ENCODE peak calls at places on chromosomes 6 and 20, in four cellular contexts. One of them, this sample, is unnamed.

GRCh38 chr20:10667077-10667401 is 6.8 kb downstream of the JAG1 start:
- DNase-seq in endothelial cell: no peak
- DNase-seq in AG10803: no peak
- DNase-seq in IMR-90: no peak
- DNase-seq in this sample: no peak

GRCh38 chr6:72857791-72858190 is 235.9 kb downstream of the KCNQ5 start:
- DNase-seq in endothelial cell: no peak
- DNase-seq in AG10803: peak
- DNase-seq in IMR-90: peak
- DNase-seq in this sample: no peak

GRCh38 chr20:44614525-44614924 is 32.1 kb downstream of the PKIG start:
- DNase-seq in endothelial cell: no peak
- DNase-seq in AG10803: no peak
- DNase-seq in IMR-90: no peak
- DNase-seq in this sample: no peak

GRCh38 chr6:52681416-52681815 is 10.5 kb downstream of the TMEM14A start:
- DNase-seq in endothelial cell: no peak
- DNase-seq in AG10803: no peak
- DNase-seq in IMR-90: no peak
- DNase-seq in this sample: no peak

GRCh38 chr20:20603339-20603990 is 109.0 kb downstream of the RALGAPA2 start:
- DNase-seq in endothelial cell: no peak
- DNase-seq in AG10803: no peak
- DNase-seq in IMR-90: no peak
- DNase-seq in this sample: peak

GRCh38 chr6:24494726-24495515 is at the start of gene ALDH5A1:
- DNase-seq in endothelial cell: peak
- DNase-seq in AG10803: peak
- DNase-seq in IMR-90: peak
- DNase-seq in this sample: peak

GRCh38 chr6:169780571-169781091 is 29.2 kb downstream of the ERMARD start:
- DNase-seq in endothelial cell: no peak
- DNase-seq in AG10803: peak
- DNase-seq in IMR-90: peak
- DNase-seq in this sample: no peak

GRCh38 chr6:35713426-35713825 is 23.4 kb upstream of the ARMC12 start:
- DNase-seq in endothelial cell: no peak
- DNase-seq in AG10803: no peak
- DNase-seq in IMR-90: no peak
- DNase-seq in this sample: no peak

GRCh38 chr6:135895231-135895931 is 43.9 kb downstream of the PDE7B start:
- DNase-seq in endothelial cell: no peak
- DNase-seq in AG10803: no peak
- DNase-seq in IMR-90: no peak
- DNase-seq in this sample: no peak

GRCh38 chr6:109853426-109853825 is 124.7 kb upstream of the GPR6 start:
- DNase-seq in endothelial cell: no peak
- DNase-seq in AG10803: no peak
- DNase-seq in IMR-90: no peak
- DNase-seq in this sample: no peak

GRCh38 chr20:17358854-17359253 is 132.0 kb downstream of the PCSK2 start:
- DNase-seq in endothelial cell: no peak
- DNase-seq in AG10803: no peak
- DNase-seq in IMR-90: no peak
- DNase-seq in this sample: no peak

GRCh38 chr6:54886932-54887584 is 40.5 kb downstream of the FAM83B start:
- DNase-seq in endothelial cell: no peak
- DNase-seq in AG10803: no peak
- DNase-seq in IMR-90: no peak
- DNase-seq in this sample: no peak

GRCh38 chr20:3161316-3162079 is 1.8 kb upstream of the FASTKD5 start:
- DNase-seq in endothelial cell: no peak
- DNase-seq in AG10803: no peak
- DNase-seq in IMR-90: no peak
- DNase-seq in this sample: peak

GRCh38 chr6:87808005-87808757 is 106.1 kb upstream of the AKIRIN2 start:
- DNase-seq in endothelial cell: no peak
- DNase-seq in AG10803: peak
- DNase-seq in IMR-90: peak
- DNase-seq in this sample: no peak

GRCh38 chr6:37171141-37171969 is 1.4 kb downstream of the PIM1 start:
- DNase-seq in endothelial cell: peak
- DNase-seq in AG10803: peak
- DNase-seq in IMR-90: peak
- DNase-seq in this sample: no peak

GRCh38 chr6:164252952-164253351 is 838.4 kb downstream of the QKI start:
- DNase-seq in endothelial cell: peak
- DNase-seq in AG10803: no peak
- DNase-seq in IMR-90: no peak
- DNase-seq in this sample: no peak

GRCh38 chr6:159701413-159701999 is 8.5 kb upstream of the SOD2 start:
- DNase-seq in endothelial cell: no peak
- DNase-seq in AG10803: peak
- DNase-seq in IMR-90: peak
- DNase-seq in this sample: no peak

GRCh38 chr6:43931201-43931600 is 161.2 kb downstream of the VEGFA start:
- DNase-seq in endothelial cell: no peak
- DNase-seq in AG10803: no peak
- DNase-seq in IMR-90: no peak
- DNase-seq in this sample: no peak

GRCh38 chr6:113458368-113459010 is 398.7 kb upstream of the MARCKS start:
- DNase-seq in endothelial cell: no peak
- DNase-seq in AG10803: no peak
- DNase-seq in IMR-90: peak
- DNase-seq in this sample: no peak

GRCh38 chr6:113457751-113458150 is 399.4 kb upstream of the MARCKS start:
- DNase-seq in endothelial cell: no peak
- DNase-seq in AG10803: no peak
- DNase-seq in IMR-90: no peak
- DNase-seq in this sample: no peak

GRCh38 chr6:113461153-113461897 is 395.8 kb upstream of the MARCKS start:
- DNase-seq in endothelial cell: no peak
- DNase-seq in AG10803: no peak
- DNase-seq in IMR-90: peak
- DNase-seq in this sample: no peak

GRCh38 chr6:113457156-113457555 is 400.0 kb upstream of the MARCKS start:
- DNase-seq in endothelial cell: no peak
- DNase-seq in AG10803: peak
- DNase-seq in IMR-90: peak
- DNase-seq in this sample: no peak
- TF ChIP-seq CTCF in endothelial cell: no peak
- TF ChIP-seq CTCF in AG10803: no peak
- TF ChIP-seq CTCF in IMR-90: no peak
- TF ChIP-seq CTCF in this sample: no peak

DNA sequence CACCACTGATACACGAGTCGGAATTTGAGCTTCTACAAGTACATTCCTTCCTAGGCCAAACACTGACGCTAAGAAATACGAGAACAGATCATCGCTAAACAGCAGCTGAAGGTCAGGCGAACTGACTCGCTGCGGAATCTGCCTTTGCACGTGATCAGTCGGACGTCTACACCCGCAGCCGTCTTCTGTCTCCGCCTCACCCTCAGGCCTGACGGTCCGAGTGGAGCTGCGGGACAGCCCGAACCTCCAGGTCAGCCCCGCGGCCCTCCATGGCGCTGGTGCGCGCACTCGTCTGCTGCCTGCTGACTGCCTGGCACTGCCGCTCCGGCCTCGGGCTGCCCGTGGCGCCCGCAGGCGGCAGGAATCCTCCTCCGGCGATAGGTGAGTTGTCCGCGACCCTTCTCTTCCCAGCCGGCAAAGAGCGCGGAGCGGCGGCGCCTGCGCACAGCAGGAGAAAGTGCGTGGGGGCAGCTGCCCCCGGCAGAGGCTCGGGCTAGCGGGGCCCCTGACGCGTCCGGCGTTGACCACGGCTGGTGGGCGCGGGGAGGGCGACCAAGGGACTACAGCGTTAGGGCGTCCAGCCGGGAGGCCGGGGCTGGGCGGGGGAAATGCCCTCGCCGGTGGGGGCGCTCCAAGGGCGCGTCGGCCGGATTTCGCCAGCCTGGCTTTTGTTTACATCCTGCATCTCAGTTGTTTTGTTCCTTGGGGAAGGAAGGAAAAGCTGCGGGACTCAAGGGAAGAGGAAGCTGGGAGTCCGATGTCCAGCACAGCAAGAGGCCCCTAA is at the start of gene SMPDL3A:
- DNase-seq in endothelial cell: peak
- DNase-seq in AG10803: peak
- DNase-seq in IMR-90: peak
- DNase-seq in this sample: peak
- TF ChIP-seq CTCF in endothelial cell: peak
- TF ChIP-seq CTCF in AG10803: peak
- TF ChIP-seq CTCF in IMR-90: peak
- TF ChIP-seq CTCF in this sample: peak

GRCh38 chr20:23178806-23179205 is 92.7 kb upstream of the CD93 start:
- DNase-seq in endothelial cell: peak
- DNase-seq in AG10803: no peak
- DNase-seq in IMR-90: no peak
- DNase-seq in this sample: no peak
- TF ChIP-seq CTCF in endothelial cell: peak
- TF ChIP-seq CTCF in AG10803: no peak
- TF ChIP-seq CTCF in IMR-90: peak
- TF ChIP-seq CTCF in this sample: no peak

DNA sequence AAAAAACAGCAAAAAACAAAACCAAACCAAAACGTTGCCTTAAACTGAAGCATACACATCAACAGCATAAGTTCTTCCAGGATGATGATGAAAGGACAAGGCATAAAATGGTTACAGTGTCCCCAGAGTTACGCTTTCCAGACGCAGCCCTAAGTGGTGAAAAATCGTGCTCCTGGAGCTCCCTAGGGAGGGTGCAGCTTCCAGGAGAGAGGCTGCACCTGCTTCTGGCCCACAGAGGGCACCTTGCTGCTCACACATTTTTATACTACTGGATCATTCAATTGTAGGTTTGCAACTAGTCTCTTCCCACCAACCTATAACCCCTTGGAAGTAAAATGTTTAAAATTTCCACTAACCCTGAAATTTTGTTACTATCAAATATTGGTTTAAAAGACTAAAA is 115.0 kb downstream of the PRKN start:
- DNase-seq in endothelial cell: no peak
- DNase-seq in AG10803: no peak
- DNase-seq in IMR-90: no peak
- DNase-seq in this sample: no peak
- TF ChIP-seq CTCF in endothelial cell: no peak
- TF ChIP-seq CTCF in AG10803: no peak
- TF ChIP-seq CTCF in IMR-90: no peak
- TF ChIP-seq CTCF in this sample: no peak

GRCh38 chr6:129476810-129477209 is 233.2 kb downstream of the ARHGAP18 start:
- DNase-seq in endothelial cell: no peak
- DNase-seq in AG10803: no peak
- DNase-seq in IMR-90: no peak
- DNase-seq in this sample: no peak
- TF ChIP-seq CTCF in endothelial cell: no peak
- TF ChIP-seq CTCF in AG10803: no peak
- TF ChIP-seq CTCF in IMR-90: no peak
- TF ChIP-seq CTCF in this sample: no peak

DNA sequence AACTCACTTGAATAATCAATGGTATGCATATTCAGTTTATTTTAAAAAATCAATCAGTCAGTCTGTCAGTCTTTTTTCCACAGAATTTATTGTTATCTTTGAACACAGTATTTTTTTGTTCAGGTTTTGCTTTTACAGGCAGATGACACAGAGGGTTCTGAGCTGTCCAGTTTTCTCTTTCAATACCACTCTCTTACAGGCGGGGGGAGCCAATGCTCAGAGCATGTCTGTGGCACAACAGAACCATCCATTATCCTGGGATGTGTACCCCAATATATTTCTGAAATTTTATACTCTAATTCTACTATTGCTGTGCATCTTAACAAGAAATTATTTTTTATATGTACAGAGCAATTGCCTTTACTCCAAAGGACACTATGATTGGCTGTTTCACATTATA is 21.2 kb downstream of the ROS1 start:
- DNase-seq in endothelial cell: no peak
- DNase-seq in AG10803: peak
- DNase-seq in IMR-90: peak
- DNase-seq in this sample: no peak
- TF ChIP-seq CTCF in endothelial cell: no peak
- TF ChIP-seq CTCF in AG10803: peak
- TF ChIP-seq CTCF in IMR-90: peak
- TF ChIP-seq CTCF in this sample: no peak

GRCh38 chr20:57080796-57081195 is 185.6 kb downstream of the BMP7 start:
- DNase-seq in endothelial cell: no peak
- DNase-seq in AG10803: peak
- DNase-seq in IMR-90: no peak
- DNase-seq in this sample: no peak
- TF ChIP-seq CTCF in endothelial cell: no peak
- TF ChIP-seq CTCF in AG10803: peak
- TF ChIP-seq CTCF in IMR-90: no peak
- TF ChIP-seq CTCF in this sample: no peak

GRCh38 chr6:157272866-157273755 is 50.2 kb downstream of the TMEM242 start:
- DNase-seq in endothelial cell: no peak
- DNase-seq in AG10803: peak
- DNase-seq in IMR-90: no peak
- DNase-seq in this sample: no peak
- TF ChIP-seq CTCF in endothelial cell: no peak
- TF ChIP-seq CTCF in AG10803: peak
- TF ChIP-seq CTCF in IMR-90: no peak
- TF ChIP-seq CTCF in this sample: no peak

GRCh38 chr20:7237251-7237650 is 469.8 kb downstream of the BMP2 start:
- DNase-seq in endothelial cell: no peak
- DNase-seq in AG10803: no peak
- DNase-seq in IMR-90: no peak
- DNase-seq in this sample: no peak

DNA sequence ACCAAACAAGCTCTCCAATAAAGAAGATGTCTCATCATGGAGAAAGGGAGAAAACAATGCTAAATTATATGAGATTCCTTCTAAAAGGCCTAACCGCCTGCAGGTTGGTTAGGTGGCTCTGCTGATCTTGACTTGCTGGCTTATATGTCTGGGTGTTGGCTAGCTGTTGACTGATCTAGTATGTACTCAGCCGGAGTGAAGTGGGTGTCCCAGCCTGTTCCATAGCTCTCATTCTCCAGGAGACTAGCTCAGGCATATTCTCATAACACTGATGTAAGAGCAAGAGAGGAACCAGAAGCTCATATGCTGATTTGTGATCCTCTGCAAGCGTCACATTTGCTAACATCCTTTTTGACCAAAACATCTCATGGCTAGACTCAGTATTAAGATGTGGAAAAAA is 473.0 kb downstream of the BMP2 start:
- DNase-seq in endothelial cell: no peak
- DNase-seq in AG10803: no peak
- DNase-seq in IMR-90: no peak
- DNase-seq in this sample: no peak
- TF ChIP-seq CTCF in endothelial cell: no peak
- TF ChIP-seq CTCF in AG10803: no peak
- TF ChIP-seq CTCF in IMR-90: no peak
- TF ChIP-seq CTCF in this sample: no peak

GRCh38 chr20:62413896-62414481 is 6.9 kb upstream of the CABLES2 start:
- DNase-seq in endothelial cell: peak
- DNase-seq in AG10803: no peak
- DNase-seq in IMR-90: no peak
- DNase-seq in this sample: no peak
- TF ChIP-seq CTCF in endothelial cell: no peak
- TF ChIP-seq CTCF in AG10803: no peak
- TF ChIP-seq CTCF in IMR-90: peak
- TF ChIP-seq CTCF in this sample: no peak

This sample was measured in GM13977.